ENCODE peak calls at places on chromosomes 4 and X, in seven cellular contexts. One of them, this sample, is unnamed.

GRCh38 chrX:12115377-12115776 is 22.9 kb upstream of the FRMPD4 start:
- DNase-seq in heart left ventricle: no peak
- DNase-seq in A549: peak; percentile 17
- DNase-seq in Peyer's patch: no peak
- DNase-seq in thyroid gland: no peak
- DNase-seq in body of pancreas: no peak
- DNase-seq in esophagus squamous epithelium: no peak
- DNase-seq in this sample: no peak

GRCh38 chr4:141705048-141705746 is 68.8 kb downstream of the IL15 start:
- DNase-seq in heart left ventricle: no peak
- DNase-seq in A549: no peak
- DNase-seq in Peyer's patch: no peak
- DNase-seq in thyroid gland: no peak
- DNase-seq in body of pancreas: no peak
- DNase-seq in esophagus squamous epithelium: no peak
- DNase-seq in this sample: no peak

GRCh38 chr4:102104278-102104677 is 241.0 kb downstream of the SLC39A8 start:
- DNase-seq in heart left ventricle: no peak
- DNase-seq in A549: no peak
- DNase-seq in Peyer's patch: no peak
- DNase-seq in thyroid gland: no peak
- DNase-seq in body of pancreas: no peak
- DNase-seq in esophagus squamous epithelium: no peak
- DNase-seq in this sample: no peak

GRCh38 chrX:153765138-153766079 is 1.4 kb downstream of the PLXNB3 start:
- DNase-seq in heart left ventricle: peak; percentile 27
- DNase-seq in A549: no peak
- DNase-seq in Peyer's patch: no peak
- DNase-seq in thyroid gland: no peak
- DNase-seq in body of pancreas: peak; percentile 35
- DNase-seq in esophagus squamous epithelium: no peak
- DNase-seq in this sample: peak; percentile 80

GRCh38 chrX:75582511-75582910 is 59.7 kb upstream of the ZDHHC15 start:
- DNase-seq in heart left ventricle: no peak
- DNase-seq in A549: no peak
- DNase-seq in Peyer's patch: no peak
- DNase-seq in thyroid gland: no peak
- DNase-seq in body of pancreas: no peak
- DNase-seq in esophagus squamous epithelium: no peak
- DNase-seq in this sample: no peak

GRCh38 chr4:181835348-181835747 is 407.9 kb upstream of the TENM3 start:
- DNase-seq in heart left ventricle: no peak
- DNase-seq in A549: no peak
- DNase-seq in Peyer's patch: no peak
- DNase-seq in thyroid gland: no peak
- DNase-seq in body of pancreas: no peak
- DNase-seq in esophagus squamous epithelium: no peak
- DNase-seq in this sample: no peak

GRCh38 chrX:110847334-110847733 is 51.7 kb upstream of the CHRDL1 start:
- DNase-seq in heart left ventricle: no peak
- DNase-seq in A549: peak; percentile 54
- DNase-seq in Peyer's patch: no peak
- DNase-seq in thyroid gland: no peak
- DNase-seq in body of pancreas: no peak
- DNase-seq in esophagus squamous epithelium: no peak
- DNase-seq in this sample: no peak

GRCh38 chr4:128854433-128854832 is 44.9 kb downstream of the JADE1 start:
- DNase-seq in heart left ventricle: no peak
- DNase-seq in A549: no peak
- DNase-seq in Peyer's patch: no peak
- DNase-seq in thyroid gland: no peak
- DNase-seq in body of pancreas: no peak
- DNase-seq in esophagus squamous epithelium: no peak
- DNase-seq in this sample: no peak

GRCh38 chr4:57113870-57114269 is 3.7 kb upstream of the IGFBP7 start:
- DNase-seq in heart left ventricle: no peak
- DNase-seq in A549: no peak
- DNase-seq in Peyer's patch: no peak
- DNase-seq in thyroid gland: no peak
- DNase-seq in body of pancreas: no peak
- DNase-seq in esophagus squamous epithelium: no peak
- DNase-seq in this sample: no peak

GRCh38 chr4:186887211-186887785 is 163.6 kb upstream of the FAT1 start:
- DNase-seq in heart left ventricle: no peak
- DNase-seq in A549: no peak
- DNase-seq in Peyer's patch: no peak
- DNase-seq in thyroid gland: peak; percentile 35
- DNase-seq in body of pancreas: no peak
- DNase-seq in esophagus squamous epithelium: no peak
- DNase-seq in this sample: no peak

GRCh38 chr4:55378617-55379467 is 16.9 kb upstream of the TMEM165 start:
- DNase-seq in heart left ventricle: no peak
- DNase-seq in A549: peak; percentile 67
- DNase-seq in Peyer's patch: no peak
- DNase-seq in thyroid gland: no peak
- DNase-seq in body of pancreas: peak; percentile 77
- DNase-seq in esophagus squamous epithelium: no peak
- DNase-seq in this sample: no peak

GRCh38 chrX:119726900-119727555 is 31.4 kb upstream of the SOWAHD start:
- DNase-seq in heart left ventricle: no peak
- DNase-seq in A549: no peak
- DNase-seq in Peyer's patch: no peak
- DNase-seq in thyroid gland: no peak
- DNase-seq in body of pancreas: no peak
- DNase-seq in esophagus squamous epithelium: no peak
- DNase-seq in this sample: peak; percentile 46

GRCh38 chr4:113657834-113658233 is 103.7 kb downstream of the CAMK2D start:
- DNase-seq in heart left ventricle: no peak
- DNase-seq in A549: no peak
- DNase-seq in Peyer's patch: no peak
- DNase-seq in thyroid gland: no peak
- DNase-seq in body of pancreas: no peak
- DNase-seq in esophagus squamous epithelium: no peak
- DNase-seq in this sample: no peak

GRCh38 chr4:133594246-133595207 is 445.4 kb downstream of the PCDH10 start:
- DNase-seq in heart left ventricle: no peak
- DNase-seq in A549: no peak
- DNase-seq in Peyer's patch: no peak
- DNase-seq in thyroid gland: no peak
- DNase-seq in body of pancreas: no peak
- DNase-seq in esophagus squamous epithelium: no peak
- DNase-seq in this sample: no peak

GRCh38 chr4:107931775-107932321 is 499 bp downstream of the CYP2U1 start:
- DNase-seq in heart left ventricle: peak; percentile 29
- DNase-seq in A549: no peak
- DNase-seq in Peyer's patch: peak; percentile 79
- DNase-seq in thyroid gland: peak; percentile 3
- DNase-seq in body of pancreas: no peak
- DNase-seq in esophagus squamous epithelium: peak; percentile 1
- DNase-seq in this sample: peak; percentile 90

GRCh38 chr4:88567591-88567990 is 24.7 kb upstream of the HERC3 start:
- DNase-seq in heart left ventricle: no peak
- DNase-seq in A549: no peak
- DNase-seq in Peyer's patch: no peak
- DNase-seq in thyroid gland: no peak
- DNase-seq in body of pancreas: no peak
- DNase-seq in esophagus squamous epithelium: no peak
- DNase-seq in this sample: no peak

GRCh38 chrX:148580016-148580415 is 79.6 kb downstream of the AFF2 start:
- DNase-seq in heart left ventricle: no peak
- DNase-seq in A549: no peak
- DNase-seq in Peyer's patch: no peak
- DNase-seq in thyroid gland: no peak
- DNase-seq in body of pancreas: no peak
- DNase-seq in esophagus squamous epithelium: no peak
- DNase-seq in this sample: no peak

GRCh38 chrX:153406011-153406410 is 4.9 kb upstream of the PNMA6E start:
- DNase-seq in heart left ventricle: no peak
- DNase-seq in A549: no peak
- DNase-seq in Peyer's patch: no peak
- DNase-seq in thyroid gland: no peak
- DNase-seq in body of pancreas: no peak
- DNase-seq in esophagus squamous epithelium: no peak
- DNase-seq in this sample: peak; percentile 23

GRCh38 chr4:25085621-25086020 is 54.9 kb upstream of the LGI2 start:
- DNase-seq in heart left ventricle: no peak
- DNase-seq in A549: no peak
- DNase-seq in Peyer's patch: no peak
- DNase-seq in thyroid gland: no peak
- DNase-seq in body of pancreas: no peak
- DNase-seq in esophagus squamous epithelium: no peak
- DNase-seq in this sample: no peak

GRCh38 chrX:79081895-79082512 is 62.5 kb upstream of the GPR174 start:
- DNase-seq in heart left ventricle: no peak
- DNase-seq in A549: peak; percentile 22
- DNase-seq in Peyer's patch: no peak
- DNase-seq in thyroid gland: peak; percentile 2
- DNase-seq in body of pancreas: no peak
- DNase-seq in esophagus squamous epithelium: no peak
- DNase-seq in this sample: no peak

GRCh38 chrX:74297766-74298165 is 6.2 kb upstream of the ZCCHC13 start:
- DNase-seq in heart left ventricle: no peak
- DNase-seq in A549: no peak
- DNase-seq in Peyer's patch: no peak
- DNase-seq in thyroid gland: no peak
- DNase-seq in body of pancreas: no peak
- DNase-seq in esophagus squamous epithelium: no peak
- DNase-seq in this sample: no peak

GRCh38 chr4:139177888-139178609 is 1.0 kb upstream of the ELF2 start:
- DNase-seq in heart left ventricle: peak; percentile 97
- DNase-seq in A549: peak; percentile 90
- DNase-seq in Peyer's patch: peak; percentile 90
- DNase-seq in thyroid gland: peak; percentile 97
- DNase-seq in body of pancreas: peak; percentile 96
- DNase-seq in esophagus squamous epithelium: peak; percentile 71
- DNase-seq in this sample: peak; percentile 98
- TF ChIP-seq POLR2A in heart left ventricle: peak; percentile 90
- TF ChIP-seq POLR2A in A549: peak; percentile 92
- TF ChIP-seq POLR2A in Peyer's patch: peak; percentile 93
- TF ChIP-seq POLR2A in thyroid gland: no peak
- TF ChIP-seq POLR2A in body of pancreas: peak; percentile 93
- TF ChIP-seq POLR2A in esophagus squamous epithelium: peak; percentile 93
- TF ChIP-seq POLR2A in this sample: peak; percentile 58

GRCh38 chrX:1717326-1717725 is 102.5 kb downstream of the ASMT start:
- DNase-seq in heart left ventricle: no peak
- DNase-seq in A549: no peak
- DNase-seq in Peyer's patch: no peak
- DNase-seq in thyroid gland: no peak
- DNase-seq in body of pancreas: no peak
- DNase-seq in esophagus squamous epithelium: no peak
- DNase-seq in this sample: no peak
- H3K27ac ChIP-seq in heart left ventricle: no peak overlapping the region
- H3K27ac ChIP-seq in A549: no peak overlapping the region
- H3K27ac ChIP-seq in Peyer's patch: no peak overlapping the region
- H3K27ac ChIP-seq in thyroid gland: no peak overlapping the region
- H3K27ac ChIP-seq in body of pancreas: no peak overlapping the region
- H3K27ac ChIP-seq in esophagus squamous epithelium: no peak overlapping the region
- H3K27ac ChIP-seq in this sample: no peak overlapping the region

GRCh38 chr4:7045553-7045952 is 2.4 kb downstream of the TADA2B start:
- DNase-seq in heart left ventricle: no peak
- DNase-seq in A549: no peak
- DNase-seq in Peyer's patch: no peak
- DNase-seq in thyroid gland: peak; percentile 26
- DNase-seq in body of pancreas: no peak
- DNase-seq in esophagus squamous epithelium: no peak
- DNase-seq in this sample: no peak

GRCh38 chr4:7042697-7043464 is at the start of gene TADA2B:
- DNase-seq in heart left ventricle: peak; percentile 96
- DNase-seq in A549: peak; percentile 95
- DNase-seq in Peyer's patch: peak; percentile 94
- DNase-seq in thyroid gland: peak; percentile 98
- DNase-seq in body of pancreas: peak; percentile 98
- DNase-seq in esophagus squamous epithelium: peak; percentile 71
- DNase-seq in this sample: peak; percentile 98

GRCh38 chr4:7041851-7042696 is 1.1 kb upstream of the TADA2B start:
- DNase-seq in heart left ventricle: peak; percentile 72
- DNase-seq in A549: no peak
- DNase-seq in Peyer's patch: peak; percentile 35
- DNase-seq in thyroid gland: peak; percentile 50
- DNase-seq in body of pancreas: peak; percentile 50
- DNase-seq in esophagus squamous epithelium: no peak
- DNase-seq in this sample: peak; percentile 93

GRCh38 chr4:7044415-7044930 is 1.3 kb downstream of the TADA2B start:
- DNase-seq in heart left ventricle: no peak
- DNase-seq in A549: no peak
- DNase-seq in Peyer's patch: no peak
- DNase-seq in thyroid gland: peak; percentile 33
- DNase-seq in body of pancreas: peak; percentile 49
- DNase-seq in esophagus squamous epithelium: no peak
- DNase-seq in this sample: no peak

GRCh38 chr4:7043521-7044414 is 596 bp downstream of the TADA2B start:
- DNase-seq in heart left ventricle: peak; percentile 49
- DNase-seq in A549: peak; percentile 22
- DNase-seq in Peyer's patch: peak; percentile 49
- DNase-seq in thyroid gland: peak; percentile 42
- DNase-seq in body of pancreas: peak; percentile 58
- DNase-seq in esophagus squamous epithelium: no peak
- DNase-seq in this sample: peak; percentile 94
- TF ChIP-seq POLR2A in heart left ventricle: no peak
- TF ChIP-seq POLR2A in A549: no peak
- TF ChIP-seq POLR2A in Peyer's patch: peak; percentile 54
- TF ChIP-seq POLR2A in thyroid gland: no peak
- TF ChIP-seq POLR2A in body of pancreas: peak; percentile 71
- TF ChIP-seq POLR2A in esophagus squamous epithelium: no peak
- TF ChIP-seq POLR2A in this sample: no peak

GRCh38 chrX:21744721-21745120 is 13.2 kb downstream of the SMPX start:
- DNase-seq in heart left ventricle: no peak
- DNase-seq in A549: no peak
- DNase-seq in Peyer's patch: no peak
- DNase-seq in thyroid gland: no peak
- DNase-seq in body of pancreas: no peak
- DNase-seq in esophagus squamous epithelium: no peak
- DNase-seq in this sample: no peak

GRCh38 chrX:21749924-21750323 is 8.0 kb downstream of the SMPX start:
- DNase-seq in heart left ventricle: no peak
- DNase-seq in A549: no peak
- DNase-seq in Peyer's patch: no peak
- DNase-seq in thyroid gland: no peak
- DNase-seq in body of pancreas: no peak
- DNase-seq in esophagus squamous epithelium: no peak
- DNase-seq in this sample: no peak

GRCh38 chrX:21747523-21747922 is 10.4 kb downstream of the SMPX start:
- DNase-seq in heart left ventricle: no peak
- DNase-seq in A549: no peak
- DNase-seq in Peyer's patch: no peak
- DNase-seq in thyroid gland: no peak
- DNase-seq in body of pancreas: no peak
- DNase-seq in esophagus squamous epithelium: no peak
- DNase-seq in this sample: no peak

GRCh38 chrX:21745756-21746155 is 12.2 kb downstream of the SMPX start:
- DNase-seq in heart left ventricle: no peak
- DNase-seq in A549: peak; percentile 24
- DNase-seq in Peyer's patch: peak; percentile 17
- DNase-seq in thyroid gland: peak; percentile 50
- DNase-seq in body of pancreas: peak; percentile 25
- DNase-seq in esophagus squamous epithelium: no peak
- DNase-seq in this sample: no peak

DNA sequence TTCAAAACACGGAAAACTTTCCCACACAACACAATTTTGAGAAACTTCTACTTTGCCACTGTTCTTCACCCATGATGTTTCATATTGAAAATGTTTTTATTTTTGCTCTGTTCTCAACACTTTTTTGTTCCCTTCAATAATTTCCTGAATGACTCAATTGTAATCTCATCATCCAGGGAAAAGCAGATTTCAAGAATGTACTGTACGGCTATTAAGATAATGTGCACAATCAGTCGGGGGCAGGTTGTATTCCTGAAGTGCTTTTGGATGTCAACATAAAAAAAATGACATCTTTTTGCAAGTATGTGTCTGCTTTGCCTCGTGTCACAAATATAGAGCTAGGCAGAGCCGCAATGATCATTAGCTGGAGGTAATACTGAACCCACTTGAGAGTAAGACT is 9.7 kb downstream of the SMPX start:
- DNase-seq in heart left ventricle: no peak
- DNase-seq in A549: no peak
- DNase-seq in Peyer's patch: no peak
- DNase-seq in thyroid gland: no peak
- DNase-seq in body of pancreas: no peak
- DNase-seq in esophagus squamous epithelium: no peak
- DNase-seq in this sample: no peak
- H3K27ac ChIP-seq in heart left ventricle: no peak overlapping the region
- H3K27ac ChIP-seq in A549: no peak overlapping the region
- H3K27ac ChIP-seq in Peyer's patch: no peak overlapping the region
- H3K27ac ChIP-seq in thyroid gland: no peak overlapping the region
- H3K27ac ChIP-seq in body of pancreas: no peak overlapping the region
- H3K27ac ChIP-seq in esophagus squamous epithelium: no peak overlapping the region
- H3K27ac ChIP-seq in this sample: no peak overlapping the region